ENCODE peak calls at places on chromosome 11, in eight cellular contexts. S is GF-D8, N is amygdala, I is right lobe of liver, W is T-helper 17 cell, L is cardiac fibroblast, D is ACHN, X is transverse colon. K is an unnamed sample.

GRCh38 chr11:17906436-17906835 is 106.4 kb downstream of the SERGEF start:
- DNase-seq in S (no peak), N (peak; percentile 39), I (no peak), W (no peak), L (no peak), D (peak; percentile 6), X (no peak), K (no peak)

GRCh38 chr11:121741954-121742361 is 289.2 kb upstream of the SORL1-AS1 start:
- DNase-seq in S (no peak), N (peak; percentile 54), I (no peak), W (no peak), L (peak; percentile 99), D (no peak), X (peak; percentile 48), K (peak; percentile 14)

GRCh38 chr11:118998822-118999221 is 884 bp downstream of the CENATAC start:
- DNase-seq in S (no peak), N (no peak), I (no peak), W (no peak), L (peak; percentile 63), D (peak; percentile 87), X (no peak), K (no peak)

GRCh38 chr11:90341986-90342385 is 119.1 kb upstream of the CHORDC1 start:
- DNase-seq in S (no peak), N (no peak), I (no peak), W (no peak), L (no peak), D (no peak), X (no peak), K (no peak)

GRCh38 chr11:74004694-74005615 is 3.9 kb downstream of the UCP3 start:
- DNase-seq in S (peak; percentile 11), N (no peak), I (no peak), W (peak; percentile 64), L (no peak), D (no peak), X (peak; percentile 61), K (no peak)

GRCh38 chr11:74142624-74143023 is 28.2 kb downstream of the C2CD3 start:
- DNase-seq in S (no peak), N (no peak), I (no peak), W (no peak), L (no peak), D (no peak), X (no peak), K (no peak)

GRCh38 chr11:91373497-91373896 is 851.1 kb upstream of the FAT3 start:
- DNase-seq in S (no peak), N (no peak), I (no peak), W (no peak), L (no peak), D (no peak), X (no peak), K (no peak)

GRCh38 chr11:69931994-69932910 is 113.0 kb upstream of the FGF3 start:
- DNase-seq in S (no peak), N (no peak), I (no peak), W (no peak), L (no peak), D (no peak), X (no peak), K (no peak)

GRCh38 chr11:75689861-75690641 is 21.2 kb upstream of the MAP6 start:
- DNase-seq in S (no peak), N (no peak), I (no peak), W (no peak), L (no peak), D (no peak), X (no peak), K (no peak)

GRCh38 chr11:57651408-57651807 is 1.7 kb upstream of the YPEL4 start:
- DNase-seq in S (no peak), N (no peak), I (no peak), W (no peak), L (no peak), D (no peak), X (no peak), K (no peak)